ENCODE peak calls at places on chromosomes 16 and 17, in ten cellular contexts. J is cardiac fibroblast, E is A549, U is cardiac muscle cell, W is MM.1S, S is NB4, P is Panc1, G is GM23248, H is uterus, K is heart left ventricle. R is an unnamed sample.
A peak's percentile ranks its signal among the peaks of the same experiment; 100 is the strongest.

GRCh38 chr17:47813077-47813476 is 8.5 kb downstream of the OSBPL7 start:
- DNase-seq in P (no peak), E (no peak), U (no peak), G (no peak), W (no peak), S (no peak), J (no peak), K (no peak), H (no peak), R (peak; percentile 50)

GRCh38 chr16:77271532-77272426 is 72.6 kb downstream of the SYCE1L start:
- DNase-seq in P (no peak), K (no peak), J (no peak), S (no peak), E (no peak), G (no peak), H (no peak), U (no peak), W (no peak), R (no peak)

GRCh38 chr17:66952031-66952524 is 12.4 kb upstream of the CACNG4 start:
- DNase-seq in S (no peak), H (peak; percentile 19), U (peak; percentile 63), K (no peak), W (no peak), P (peak; percentile 67), E (peak; percentile 73), G (peak; percentile 98), J (peak; percentile 94), R (no peak)

GRCh38 chr16:2811703-2812471 is 5.2 kb upstream of the PRSS21 start:
- DNase-seq in E (no peak), H (no peak), U (no peak), W (no peak), P (no peak), K (no peak), S (no peak), J (no peak), G (no peak), R (no peak)

GRCh38 chr17:62653002-62653830 is 25.7 kb downstream of the MRC2 start:
- DNase-seq in J (peak; percentile 66), P (no peak), G (peak; percentile 85), W (peak; percentile 34), E (peak; percentile 94), U (peak; percentile 48), K (peak; percentile 87), S (peak; percentile 89), H (peak; percentile 53), R (peak; percentile 80)

GRCh38 chr16:81709369-81709900 is 69.7 kb upstream of the PLCG2 start:
- DNase-seq in S (no peak), P (no peak), E (no peak), K (no peak), G (no peak), H (no peak), U (no peak), J (no peak), W (no peak), R (no peak)

GRCh38 chr17:31517524-31517923 is 126.0 kb downstream of the RAB11FIP4 start:
- DNase-seq in G (no peak), U (no peak), H (no peak), J (no peak), S (peak; percentile 51), K (no peak), E (no peak), W (no peak), P (no peak), R (no peak)

GRCh38 chr17:48025904-48026502 is 11.6 kb downstream of the COPZ2 start:
- DNase-seq in G (peak; percentile 68), P (no peak), U (peak; percentile 28), K (no peak), E (no peak), S (no peak), W (no peak), J (no peak), H (no peak), R (peak; percentile 38)

GRCh38 chr17:38908676-38909181 is 16.7 kb upstream of the LASP1NB start:
- DNase-seq in H (no peak), J (no peak), G (no peak), S (no peak), W (no peak), K (no peak), U (no peak), E (no peak), P (no peak), R (peak; percentile 64)

GRCh38 chr16:55056585-55057520 is 126.2 kb downstream of the IRX5 start:
- DNase-seq in P (no peak), K (peak; percentile 34), W (no peak), E (peak; percentile 27), H (no peak), U (peak; percentile 4), S (no peak), J (no peak), G (peak; percentile 45), R (no peak)

GRCh38 chr16:63530974-63531373 is 1494.7 kb upstream of the CDH8 start:
- DNase-seq in K (peak; percentile 26), P (no peak), G (no peak), E (no peak), J (no peak), S (no peak), W (no peak), H (no peak), U (no peak), R (no peak)

GRCh38 chr17:8702996-8703395 is 41.6 kb downstream of the CCDC42 start:
- DNase-seq in J (no peak), E (no peak), P (no peak), K (no peak), S (no peak), G (no peak), W (no peak), U (no peak), H (no peak), R (peak; percentile 34)

GRCh38 chr16:54135361-54136275 is 151.0 kb downstream of the IRX3 start:
- DNase-seq in P (no peak), W (no peak), K (no peak), J (peak; percentile 81), S (peak; percentile 89), U (peak; percentile 71), E (no peak), G (peak; percentile 85), H (no peak), R (no peak)

DNA sequence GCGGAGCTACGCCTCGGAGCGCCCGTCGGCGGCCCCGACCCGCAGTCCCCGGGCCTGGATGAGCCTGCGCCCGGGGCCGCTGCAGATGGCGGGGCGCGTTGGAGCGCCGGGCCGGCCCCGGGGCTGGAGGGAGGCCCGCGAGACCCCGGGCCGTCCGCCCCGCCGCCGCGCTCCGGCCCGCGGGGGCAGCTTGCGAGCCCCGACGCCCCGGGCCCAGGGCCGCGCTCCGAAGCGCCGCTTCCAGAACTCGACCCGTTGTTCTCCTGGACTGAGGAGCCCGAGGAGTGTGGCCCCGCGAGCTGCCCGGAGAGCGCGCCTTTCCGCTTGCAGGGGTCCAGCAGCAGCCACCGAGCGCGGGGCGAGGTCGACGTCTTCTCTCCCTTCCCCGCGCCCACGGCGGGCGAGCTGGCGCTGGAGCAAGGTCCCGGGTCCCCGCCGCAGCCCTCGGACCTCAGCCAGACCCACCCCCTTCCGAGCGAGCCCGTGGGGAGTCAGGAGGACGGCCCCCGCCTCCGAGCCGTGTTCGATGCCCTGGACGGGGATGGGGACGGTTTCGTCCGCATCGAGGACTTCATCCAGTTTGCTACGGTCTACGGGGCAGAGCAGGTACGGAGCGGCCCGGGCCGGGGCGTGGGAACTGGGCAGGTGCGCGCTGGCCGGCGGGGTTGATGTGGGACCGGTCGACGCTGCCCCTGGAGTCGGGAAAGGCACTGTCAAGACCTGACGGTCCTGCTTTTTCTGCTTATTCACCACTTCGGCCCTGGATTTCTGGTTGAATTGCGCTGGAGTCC is 861 bp downstream of the RAB11FIP3 start:
- DNase-seq in K (no peak), E (no peak), J (peak; percentile 14), H (no peak), G (peak; percentile 55), P (no peak), U (no peak), S (peak; percentile 12), W (peak; percentile 10), R (no peak)
- H3K4me3 ChIP-seq in K (peak overlapping the region; percentile 64), E (peak overlapping the region; percentile 72), J (peak overlapping the region; percentile 75), H (peak overlapping the region; percentile 54), G (peak overlapping the region; percentile 77), P (peak overlapping the region; percentile 64), U (peak overlapping the region; percentile 85), S (peak overlapping the region; percentile 13), W (peak overlapping the region; percentile 72), R (peak overlapping the region; percentile 83)

DNA sequence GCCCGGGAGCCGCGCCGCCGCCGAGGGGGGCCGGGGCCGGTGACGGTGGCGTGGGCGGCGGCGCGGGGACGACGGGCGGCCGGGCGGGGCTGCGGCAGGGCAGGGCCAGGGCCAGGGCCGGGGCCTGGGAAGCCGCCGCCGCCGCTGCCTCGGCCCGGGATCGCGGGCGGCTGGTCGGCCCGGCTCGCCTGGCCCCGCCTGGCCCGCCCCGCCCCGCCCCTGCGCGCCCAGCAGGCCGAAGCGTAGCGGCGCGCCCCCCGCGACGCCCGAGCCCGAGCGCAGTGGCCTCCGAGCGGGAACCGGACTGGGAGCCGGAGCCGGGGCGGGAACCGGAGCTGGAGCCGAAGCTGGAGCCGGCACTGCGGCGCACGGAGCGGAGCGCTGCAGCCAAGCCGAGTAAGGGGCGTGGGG is at the start of gene BEAN1:
- DNase-seq in W (no peak), H (no peak), E (peak; percentile 46), P (no peak), K (no peak), S (no peak), U (peak; percentile 54), J (no peak), G (peak; percentile 62), R (no peak)
- H3K4me3 ChIP-seq in W (peak within 1 kb of the TSS; percentile 31), H (peak within 1 kb of the TSS; percentile 8), E (peak within 1 kb of the TSS; percentile 88), P (peak within 1 kb of the TSS; percentile 31), K (peak within 1 kb of the TSS; percentile 35), S (no peak within 1 kb of the TSS), U (peak within 1 kb of the TSS; percentile 78), J (peak within 1 kb of the TSS; percentile 42), G (peak within 1 kb of the TSS; percentile 62), R (peak within 1 kb of the TSS; percentile 62)

DNA sequence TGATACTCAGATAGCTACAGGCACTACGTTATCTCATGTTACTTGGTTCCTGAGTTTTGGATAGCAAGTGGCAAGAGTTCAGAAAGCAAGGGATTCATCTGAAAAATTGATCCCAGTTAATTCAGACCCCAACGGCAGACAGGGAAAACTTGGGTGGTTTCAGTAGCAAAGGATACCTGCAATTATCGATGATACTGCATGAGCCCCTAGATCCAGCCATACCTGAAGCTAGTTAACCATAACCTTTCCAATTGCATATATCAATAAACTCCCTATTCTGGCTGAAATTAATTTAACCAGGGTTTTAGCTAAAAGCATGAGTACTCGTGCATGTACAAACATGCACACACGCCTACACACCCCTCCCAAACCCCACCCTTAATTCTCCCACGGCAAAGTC is 4.3 kb downstream of the KNOP1 start:
- DNase-seq in U (no peak), G (no peak), P (no peak), S (no peak), K (no peak), H (no peak), E (no peak), J (no peak), W (no peak), R (no peak)
- H3K4me3 ChIP-seq in U (no peak overlapping the region), G (no peak overlapping the region), P (no peak overlapping the region), S (no peak overlapping the region), K (no peak overlapping the region), H (no peak overlapping the region), E (no peak overlapping the region), J (no peak overlapping the region), W (no peak overlapping the region), R (no peak overlapping the region)

DNA sequence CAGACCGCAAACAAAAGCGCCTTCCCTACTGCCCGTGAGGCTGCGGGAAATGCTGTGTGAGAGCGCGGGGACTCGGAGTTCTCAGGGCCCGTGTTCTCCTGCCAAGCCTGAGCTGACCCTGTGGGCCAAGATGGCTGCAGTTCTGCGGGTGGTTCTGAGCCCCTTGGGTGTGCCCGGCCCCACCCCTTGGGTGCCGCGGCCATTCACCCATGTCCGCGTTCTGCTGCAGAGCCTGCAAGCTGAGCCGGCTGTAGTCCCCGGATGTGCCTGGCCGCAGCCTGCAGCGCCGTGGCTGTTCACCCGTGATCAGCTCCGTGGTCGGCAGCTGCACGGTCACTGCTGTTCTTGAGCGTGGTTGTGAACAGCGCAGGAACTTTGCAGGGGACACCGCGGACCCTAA is 20.0 kb downstream of the ACSF3 start:
- DNase-seq in U (no peak), W (no peak), E (no peak), G (no peak), K (no peak), H (no peak), J (no peak), S (no peak), P (no peak), R (no peak)
- H3K4me3 ChIP-seq in U (no peak overlapping the region), W (peak overlapping the region; percentile 53), E (no peak overlapping the region), G (no peak overlapping the region), K (no peak overlapping the region), H (no peak overlapping the region), J (no peak overlapping the region), S (no peak overlapping the region), P (no peak overlapping the region), R (no peak overlapping the region)

R was measured in tibial artery.